ENCODE peak calls at places on chromosomes 1 and 21, in ten cellular contexts. C is BJ, M is gastrocnemius medialis, U is breast epithelium, J is Peyer's patch, H is suprapubic skin, E is AG09309, R is pancreas, Z is transverse colon, Q is endodermal cell. L is an unnamed sample.

GRCh38 chr1:167430134-167430848 is 88.0 kb downstream of the CD247 start:
- DNase-seq in R (no peak), Z (no peak), U (no peak), E (no peak), M (no peak), H (no peak), J (no peak), Q (peak), C (no peak), L (no peak)

GRCh38 chr1:170445096-170445495 is 86.9 kb upstream of the GORAB start:
- DNase-seq in Z (no peak), J (no peak), Q (no peak), U (no peak), H (no peak), C (peak), E (peak), M (no peak), R (no peak), L (peak)

GRCh38 chr1:115433483-115433882 is 95.4 kb upstream of the NGF start:
- DNase-seq in E (no peak), M (no peak), H (no peak), U (no peak), Q (no peak), R (no peak), J (no peak), C (no peak), Z (no peak), L (no peak)

GRCh38 chr1:61659061-61659460 is 65.9 kb downstream of the TM2D1 start:
- DNase-seq in R (no peak), C (no peak), H (no peak), E (no peak), Z (no peak), U (no peak), M (no peak), Q (no peak), J (no peak), L (no peak)

GRCh38 chr1:54609301-54609921 is 13.9 kb downstream of the FAM151A start:
- DNase-seq in M (no peak), Q (no peak), J (no peak), U (no peak), Z (no peak), E (no peak), R (no peak), H (no peak), C (no peak), L (no peak)

GRCh38 chr1:61087574-61087973 is 5.2 kb downstream of the NFIA start:
- DNase-seq in Z (no peak), E (no peak), J (no peak), Q (no peak), M (peak), H (no peak), U (no peak), C (no peak), R (no peak), L (no peak)

GRCh38 chr1:116574581-116575291 is 3.9 kb upstream of the CD58 start:
- DNase-seq in C (no peak), Z (peak), Q (peak), R (peak), M (peak), U (no peak), H (no peak), E (no peak), J (no peak), L (peak)

GRCh38 chr1:172845371-172845770 is 186.5 kb downstream of the FASLG start:
- DNase-seq in Q (no peak), Z (no peak), H (no peak), U (no peak), J (no peak), R (no peak), M (no peak), E (no peak), C (no peak), L (peak)

GRCh38 chr1:2582401-2582800 is 4.2 kb upstream of the PRXL2B start:
- DNase-seq in M (no peak), C (no peak), E (no peak), H (no peak), U (no peak), R (no peak), J (no peak), Z (no peak), Q (no peak), L (peak)

GRCh38 chr1:47434051-47434842 is 3.6 kb upstream of the FOXD2 start:
- DNase-seq in Z (peak), R (peak), M (peak), H (no peak), Q (peak), C (no peak), J (no peak), E (no peak), U (peak), L (peak)

GRCh38 chr1:234839663-234840062 is 229.7 kb upstream of the IRF2BP2 start:
- DNase-seq in U (no peak), J (no peak), C (no peak), E (no peak), Z (no peak), M (no peak), H (no peak), R (no peak), Q (peak), L (no peak)

GRCh38 chr1:233549917-233550316 is 64.0 kb upstream of the KCNK1 start:
- DNase-seq in R (no peak), Z (no peak), U (no peak), H (no peak), Q (no peak), M (no peak), E (no peak), C (no peak), J (no peak), L (no peak)

GRCh38 chr1:16048573-16049189 is 5.1 kb downstream of the CLCNKB start:
- DNase-seq in R (peak), M (no peak), U (no peak), Z (peak), Q (peak), H (no peak), J (no peak), C (no peak), E (no peak), L (peak)

GRCh38 chr1:9343269-9343668 is 50.6 kb downstream of the SPSB1 start:
- DNase-seq in M (no peak), Q (no peak), Z (no peak), J (no peak), U (no peak), C (no peak), R (no peak), E (no peak), H (no peak), L (no peak)

GRCh38 chr1:207815913-207816312 is 64.1 kb downstream of the CD46 start:
- DNase-seq in M (peak), J (no peak), Q (no peak), H (peak), R (no peak), E (no peak), Z (no peak), C (no peak), U (no peak), L (peak)

GRCh38 chr1:154329152-154329521 is 3.8 kb downstream of the ATP8B2 start:
- DNase-seq in Z (no peak), R (no peak), E (no peak), M (no peak), Q (peak), C (no peak), J (no peak), H (no peak), U (no peak), L (peak)

GRCh38 chr1:10640079-10640578 is 156.3 kb downstream of the CASZ1 start:
- DNase-seq in R (no peak), J (no peak), Q (no peak), C (no peak), E (no peak), Z (no peak), H (no peak), M (no peak), U (no peak), L (no peak)

GRCh38 chr1:109256085-109256484 is 6.7 kb downstream of the CELSR2 start:
- DNase-seq in E (no peak), U (no peak), Q (no peak), R (no peak), C (no peak), H (no peak), J (no peak), Z (no peak), M (no peak), L (no peak)

GRCh38 chr1:96554364-96554763 is 167.2 kb upstream of the PTBP2 start:
- DNase-seq in J (no peak), R (no peak), C (no peak), Q (no peak), H (no peak), E (no peak), M (no peak), Z (no peak), U (no peak), L (no peak)

GRCh38 chr1:27873671-27874384 is 1.5 kb downstream of the THEMIS2 start:
- DNase-seq in M (no peak), U (peak), J (peak), C (no peak), Z (peak), H (no peak), Q (no peak), E (no peak), R (no peak), L (no peak)

GRCh38 chr21:18812308-18812707 is 408.7 kb upstream of the TMPRSS15 start:
- DNase-seq in C (no peak), Q (no peak), Z (no peak), U (no peak), H (no peak), E (no peak), J (no peak), M (no peak), R (no peak), L (no peak)

GRCh38 chr1:116916002-116916401 is 6.3 kb downstream of the PTGFRN start:
- DNase-seq in M (no peak), R (no peak), U (no peak), Q (no peak), J (no peak), H (no peak), C (no peak), E (no peak), Z (no peak), L (no peak)

GRCh38 chr1:184362876-184363275 is 24.0 kb upstream of the C1orf21 start:
- DNase-seq in J (no peak), M (peak), C (peak), Z (no peak), H (no peak), R (no peak), E (peak), U (no peak), Q (no peak), L (peak)

GRCh38 chr21:44326716-44327602 is 12.2 kb downstream of the CFAP410 start:
- DNase-seq in H (no peak), Z (no peak), C (no peak), Q (no peak), J (no peak), M (no peak), R (no peak), U (no peak), E (no peak), L (no peak)

GRCh38 chr1:109371271-109371739 is 26.4 kb downstream of the SORT1 start:
- DNase-seq in U (no peak), Q (no peak), E (peak), J (no peak), M (peak), R (no peak), H (no peak), Z (no peak), C (no peak), L (peak)

GRCh38 chr1:21963477-21964217 is 13.2 kb upstream of the CELA3B start:
- DNase-seq in Q (peak), M (peak), U (peak), R (peak), C (no peak), E (no peak), H (peak), Z (peak), J (peak), L (peak)

GRCh38 chr1:227942021-227942715 is 5.6 kb downstream of the WNT9A start:
- DNase-seq in M (peak), J (peak), E (no peak), H (peak), R (peak), Q (peak), C (no peak), Z (no peak), U (peak), L (no peak)

GRCh38 chr1:218521414-218522169 is 176.5 kb downstream of the TGFB2 start:
- DNase-seq in U (no peak), J (no peak), R (peak), Z (peak), E (no peak), M (peak), Q (peak), C (no peak), H (no peak), L (peak)

GRCh38 chr1:41573803-41574713 is 89.6 kb upstream of the EDN2 start:
- DNase-seq in C (peak), U (peak), Z (peak), Q (peak), M (peak), H (peak), E (peak), R (peak), J (peak), L (peak)

GRCh38 chr1:41028034-41028642 is 6.6 kb upstream of the SLFNL1 start:
- DNase-seq in C (no peak), J (no peak), Z (no peak), R (no peak), Q (no peak), E (no peak), H (no peak), M (no peak), U (no peak), L (no peak)

GRCh38 chr1:44316231-44316759 is 38.8 kb downstream of the ERI3 start:
- DNase-seq in Z (no peak), H (no peak), Q (peak), E (no peak), M (no peak), R (no peak), J (no peak), U (no peak), C (no peak), L (no peak)

DNA sequence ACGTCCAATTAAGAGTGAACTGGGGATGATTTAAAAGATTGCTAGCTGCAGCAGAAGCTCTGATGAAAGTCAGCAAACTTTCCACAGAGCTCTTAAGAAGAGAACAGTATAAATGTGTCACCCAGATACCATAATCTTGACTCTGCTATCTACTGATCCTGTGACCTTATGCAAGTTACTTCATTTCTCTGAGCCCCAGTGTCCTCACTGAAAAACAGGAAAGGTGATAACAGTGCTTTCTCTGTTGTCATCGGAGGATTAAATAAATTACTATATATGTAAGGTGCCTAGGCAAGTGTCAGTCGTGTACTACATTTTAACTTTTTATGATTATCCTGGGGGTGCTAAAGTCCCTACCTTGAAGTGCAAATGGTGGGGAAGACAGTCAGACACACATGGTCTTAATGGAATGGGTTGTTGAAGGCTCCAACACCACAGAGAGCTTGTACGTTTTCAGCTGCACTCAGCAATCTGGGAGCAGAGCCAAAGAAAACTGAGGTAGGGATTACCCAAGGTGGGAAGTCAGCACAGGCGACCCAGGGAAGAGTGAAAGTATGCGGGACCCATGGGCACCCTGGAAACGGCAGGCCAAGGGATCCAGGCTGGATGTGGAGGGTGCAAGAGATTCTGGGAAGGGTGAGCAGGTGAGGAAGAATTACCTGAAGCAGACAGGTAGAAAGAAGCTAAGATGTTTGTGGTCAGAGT is 82.8 kb downstream of the DTL start:
- DNase-seq in C (no peak), R (no peak), Z (no peak), J (no peak), H (no peak), Q (no peak), E (no peak), M (no peak), U (no peak), L (no peak)
- TF ChIP-seq CTCF in C (no peak), R (no peak), Z (no peak), J (no peak), H (no peak), Q (no peak), E (no peak), M (no peak), U (no peak), L (no peak)

GRCh38 chr1:73674945-73675561 is 522.9 kb downstream of the LRRIQ3 start:
- DNase-seq in R (no peak), C (no peak), E (no peak), J (no peak), H (no peak), Q (no peak), Z (no peak), M (no peak), U (no peak), L (peak)

GRCh38 chr1:73671530-73671929 is 526.4 kb downstream of the LRRIQ3 start:
- DNase-seq in U (no peak), M (no peak), J (no peak), Z (no peak), R (no peak), E (no peak), C (no peak), H (no peak), Q (no peak), L (no peak)

DNA sequence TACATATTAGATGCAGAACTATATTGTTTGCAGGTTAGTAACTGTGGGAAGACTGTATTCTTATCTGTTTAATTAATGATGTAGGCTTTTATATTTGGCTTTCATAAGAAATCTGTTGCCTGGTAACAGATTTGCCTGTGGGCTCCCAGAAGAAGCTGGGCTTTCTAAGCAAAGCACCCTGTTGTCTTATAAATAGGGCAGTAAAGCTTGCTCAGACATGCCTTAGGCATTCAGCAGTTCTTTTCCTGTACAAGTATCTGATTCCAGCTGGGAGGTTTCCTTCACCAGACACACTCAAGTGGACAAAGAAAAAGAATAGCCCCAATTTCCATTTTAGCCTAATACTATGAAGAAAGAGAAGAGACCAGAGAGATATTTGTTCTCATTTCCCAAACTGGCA is 524.0 kb downstream of the LRRIQ3 start:
- DNase-seq in U (no peak), C (no peak), R (no peak), E (no peak), J (no peak), M (no peak), H (no peak), Z (no peak), Q (no peak), L (no peak)
- H3K4me3 ChIP-seq in U (no peak), C (no peak), R (no peak), E (no peak), J (no peak), M (no peak), H (no peak), Z (no peak), Q (no peak), L (no peak)

DNA sequence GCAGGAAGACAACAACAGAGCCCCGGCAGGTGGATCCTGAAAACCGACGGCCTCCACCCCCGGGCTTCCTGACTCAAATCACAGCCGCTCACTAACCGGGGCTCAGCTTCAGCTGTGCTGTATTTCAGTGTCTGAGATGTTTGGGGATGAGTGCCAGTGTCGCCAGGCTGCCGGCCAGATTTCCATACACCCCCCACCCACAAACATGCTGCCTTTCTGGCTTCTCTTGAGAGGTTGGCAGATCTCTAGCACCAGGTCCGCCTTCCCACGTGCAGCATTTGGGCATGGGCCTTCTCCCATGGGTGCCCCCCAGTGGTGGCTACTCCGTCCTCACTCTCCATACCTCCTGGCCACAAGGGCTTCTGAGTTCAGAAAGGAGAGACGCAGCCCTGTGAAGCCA is 34.8 kb downstream of the KCNAB2 start:
- DNase-seq in J (no peak), M (no peak), Q (peak), Z (no peak), E (no peak), H (no peak), C (no peak), R (no peak), U (no peak), L (no peak)
- TF ChIP-seq CTCF in J (no peak), M (no peak), Q (peak), Z (no peak), E (peak), H (no peak), C (peak), R (no peak), U (no peak), L (no peak)

GRCh38 chr1:243489681-243490080 is 233.8 kb downstream of the SDCCAG8 start:
- DNase-seq in M (no peak), J (no peak), H (no peak), C (no peak), R (no peak), E (no peak), Z (no peak), U (no peak), Q (no peak), L (no peak)

GRCh38 chr1:243488459-243489163 is 232.8 kb downstream of the SDCCAG8 start:
- DNase-seq in Z (no peak), C (no peak), J (no peak), R (no peak), E (no peak), M (no peak), H (no peak), Q (peak), U (no peak), L (no peak)

GRCh38 chr1:243489164-243489527 is 233.3 kb downstream of the SDCCAG8 start:
- DNase-seq in Z (no peak), J (no peak), H (no peak), Q (no peak), U (no peak), R (no peak), E (no peak), C (no peak), M (no peak), L (no peak)

GRCh38 chr1:243487036-243487648 is 231.3 kb downstream of the SDCCAG8 start:
- DNase-seq in M (no peak), J (no peak), C (no peak), H (no peak), Q (no peak), E (no peak), R (no peak), Z (no peak), U (no peak), L (no peak)

DNA sequence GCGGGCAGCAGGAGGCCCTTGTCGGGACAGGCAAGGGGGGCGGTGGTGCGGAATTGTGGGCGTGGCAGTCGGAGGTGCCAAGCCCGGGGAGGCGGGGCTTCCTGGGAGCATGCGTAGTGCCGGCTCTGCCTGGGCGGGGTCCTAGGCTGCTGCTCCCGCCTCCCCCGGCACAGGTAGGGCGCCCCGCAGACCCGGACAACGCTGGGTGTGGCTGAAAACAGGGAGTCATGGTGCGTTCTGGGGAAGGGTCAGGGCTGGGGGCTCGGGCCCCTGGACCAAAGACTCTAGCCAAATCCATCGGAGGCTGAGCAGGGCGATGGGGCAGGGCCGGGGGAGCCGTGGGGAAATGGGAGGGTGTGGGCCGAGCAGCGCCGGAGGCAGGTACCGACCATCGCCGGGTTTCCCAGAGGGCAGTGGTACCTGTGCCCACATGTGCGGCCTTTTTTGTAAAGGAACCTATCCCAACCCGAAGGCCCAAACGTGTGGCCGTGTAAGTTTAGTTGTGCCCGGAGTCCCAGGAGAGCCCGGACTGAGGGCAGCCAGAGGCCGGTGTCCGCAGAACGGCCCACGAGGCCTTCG is 231.9 kb downstream of the SDCCAG8 start:
- DNase-seq in U (no peak), H (no peak), J (peak), Q (peak), E (no peak), Z (no peak), M (no peak), R (no peak), C (no peak), L (no peak)
- H3K4me3 ChIP-seq in U (no peak), H (peak), J (no peak), Q (no peak), E (no peak), Z (no peak), M (no peak), R (no peak), C (peak), L (no peak)

GRCh38 chr1:55848906-55849305 is 633.7 kb upstream of the USP24 start:
- DNase-seq in H (no peak), Q (peak), E (no peak), J (no peak), U (no peak), C (no peak), Z (no peak), M (peak), R (no peak), L (peak)
- TF ChIP-seq CTCF in H (no peak), Q (peak), E (peak), J (no peak), U (no peak), C (peak), Z (no peak), M (no peak), R (no peak), L (peak)

GRCh38 chr1:65791860-65792670 is 630 bp upstream of the PDE4B start:
- DNase-seq in Z (peak), E (no peak), C (no peak), Q (peak), M (no peak), H (no peak), U (peak), J (no peak), R (no peak), L (peak)
- H3K4me3 ChIP-seq in Z (no peak), E (peak), C (peak), Q (peak), M (no peak), H (peak), U (peak), J (no peak), R (no peak), L (peak)